ENCODE peak calls at places on chromosome 19, in six cellular contexts. X, O, C, T, A and P are unnamed samples.

GRCh38 chr19:50460161-50460765 is 16.0 kb upstream of the EMC10 start:
- DNase-seq in T (no peak), C (no peak), A (no peak), O (no peak), X (no peak), P (no peak)

GRCh38 chr19:38869160-38869835 is 8.8 kb downstream of the RINL start:
- DNase-seq in O (peak; percentile 39), A (no peak), T (no peak), X (no peak), C (no peak), P (no peak)

GRCh38 chr19:17965370-17966114 is 1.4 kb upstream of the KCNN1 start:
- DNase-seq in O (no peak), T (no peak), X (no peak), C (no peak), A (no peak), P (no peak)

GRCh38 chr19:5332501-5332900 is 8.1 kb downstream of the PTPRS start:
- DNase-seq in A (no peak), C (no peak), O (no peak), X (no peak), T (no peak), P (no peak)

GRCh38 chr19:4889034-4889825 is 13.5 kb downstream of the ARRDC5 start:
- DNase-seq in C (no peak), T (no peak), O (no peak), A (no peak), X (no peak), P (no peak)

GRCh38 chr19:38635483-38636399 is 11.7 kb upstream of the ACTN4 start:
- DNase-seq in A (no peak), T (no peak), X (no peak), C (no peak), O (no peak), P (no peak)

GRCh38 chr19:48551437-48552302 is at the start of gene SULT2B1:
- DNase-seq in T (no peak), A (no peak), O (no peak), X (no peak), C (no peak), P (no peak)

GRCh38 chr19:19230505-19230904 is 18.7 kb downstream of the NCAN start:
- DNase-seq in C (no peak), A (no peak), T (no peak), O (no peak), X (no peak), P (no peak)

GRCh38 chr19:8506402-8506957 is 4.0 kb upstream of the PRAM1 start:
- DNase-seq in A (no peak), C (no peak), T (no peak), O (peak; percentile 48), X (peak; percentile 59), P (no peak)

GRCh38 chr19:50668416-50669318 is 19.4 kb downstream of the C19orf81 start:
- DNase-seq in C (no peak), A (no peak), O (no peak), X (no peak), T (no peak), P (no peak)

GRCh38 chr19:7565332-7565731 is 29.8 kb downstream of the PNPLA6 start:
- DNase-seq in O (no peak), A (no peak), T (no peak), C (no peak), X (no peak), P (no peak)

GRCh38 chr19:53332484-53332883 is 1.1 kb upstream of the ZNF845 start:
- DNase-seq in O (peak; percentile 21), X (no peak), C (no peak), T (no peak), A (no peak), P (no peak)

GRCh38 chr19:5889288-5889971 is 14.2 kb downstream of the NDUFA11 start:
- DNase-seq in X (no peak), C (no peak), O (no peak), A (no peak), T (no peak), P (no peak)

GRCh38 chr19:18856385-18857126 is 24.8 kb downstream of the UPF1 start:
- DNase-seq in X (no peak), T (no peak), O (peak; percentile 44), C (no peak), A (no peak), P (no peak)

GRCh38 chr19:57583521-57584416 is at the start of gene ZIK1:
- DNase-seq in T (peak; percentile 96), A (peak; percentile 84), O (peak; percentile 95), X (peak; percentile 94), C (peak; percentile 69), P (peak; percentile 85)

GRCh38 chr19:29735821-29736220 is 20.8 kb upstream of the C19orf12 start:
- DNase-seq in T (no peak), O (no peak), C (no peak), X (no peak), A (no peak), P (no peak)

GRCh38 chr19:48970923-48971395 is 5.8 kb downstream of the FTL start:
- DNase-seq in C (peak; percentile 69), A (peak; percentile 83), X (peak; percentile 83), T (peak; percentile 79), O (peak; percentile 91), P (peak; percentile 76)

GRCh38 chr19:32224371-32225244 is 120.8 kb upstream of the ZNF507 start:
- DNase-seq in C (peak; percentile 34), O (peak; percentile 69), T (peak; percentile 37), A (peak; percentile 70), X (peak; percentile 53), P (no peak)

GRCh38 chr19:15464394-15465385 is at the start of gene RASAL3:
- DNase-seq in A (no peak), C (no peak), O (no peak), T (no peak), X (no peak), P (no peak)

GRCh38 chr19:40395956-40396355 is 6.0 kb upstream of the HIPK4 start:
- DNase-seq in O (no peak), X (no peak), T (no peak), A (no peak), C (no peak), P (no peak)

GRCh38 chr19:10299545-10300458 is 9.8 kb downstream of the ZGLP1 start:
- DNase-seq in A (no peak), X (no peak), T (no peak), O (no peak), C (no peak), P (no peak)

GRCh38 chr19:39438270-39438934 is 2.7 kb upstream of the RPS16 start:
- DNase-seq in X (no peak), A (no peak), O (no peak), C (no peak), T (no peak), P (no peak)

GRCh38 chr19:16620018-16620417 is 8.0 kb downstream of the MED26 start:
- DNase-seq in T (no peak), C (no peak), A (no peak), O (no peak), X (no peak), P (no peak)
- TF ChIP-seq CTCF in T (no peak), C (no peak), A (no peak), O (no peak), X (no peak), P (no peak)

GRCh38 chr19:2255982-2256685 is at the start of gene JSRP1:
- DNase-seq in C (no peak), A (no peak), T (no peak), O (peak; percentile 20), X (no peak), P (no peak)

GRCh38 chr19:2252481-2253105 is 3.5 kb downstream of the AMH start:
- DNase-seq in C (no peak), T (no peak), X (no peak), O (peak; percentile 39), A (no peak), P (no peak)

GRCh38 chr19:2255112-2255845 is 938 bp downstream of the JSRP1 start:
- DNase-seq in O (peak; percentile 12), X (no peak), T (no peak), C (no peak), A (no peak), P (no peak)

GRCh38 chr19:2253106-2254051 is 2.8 kb downstream of the JSRP1 start:
- DNase-seq in T (no peak), C (no peak), O (peak; percentile 72), A (no peak), X (no peak), P (no peak)

DNA sequence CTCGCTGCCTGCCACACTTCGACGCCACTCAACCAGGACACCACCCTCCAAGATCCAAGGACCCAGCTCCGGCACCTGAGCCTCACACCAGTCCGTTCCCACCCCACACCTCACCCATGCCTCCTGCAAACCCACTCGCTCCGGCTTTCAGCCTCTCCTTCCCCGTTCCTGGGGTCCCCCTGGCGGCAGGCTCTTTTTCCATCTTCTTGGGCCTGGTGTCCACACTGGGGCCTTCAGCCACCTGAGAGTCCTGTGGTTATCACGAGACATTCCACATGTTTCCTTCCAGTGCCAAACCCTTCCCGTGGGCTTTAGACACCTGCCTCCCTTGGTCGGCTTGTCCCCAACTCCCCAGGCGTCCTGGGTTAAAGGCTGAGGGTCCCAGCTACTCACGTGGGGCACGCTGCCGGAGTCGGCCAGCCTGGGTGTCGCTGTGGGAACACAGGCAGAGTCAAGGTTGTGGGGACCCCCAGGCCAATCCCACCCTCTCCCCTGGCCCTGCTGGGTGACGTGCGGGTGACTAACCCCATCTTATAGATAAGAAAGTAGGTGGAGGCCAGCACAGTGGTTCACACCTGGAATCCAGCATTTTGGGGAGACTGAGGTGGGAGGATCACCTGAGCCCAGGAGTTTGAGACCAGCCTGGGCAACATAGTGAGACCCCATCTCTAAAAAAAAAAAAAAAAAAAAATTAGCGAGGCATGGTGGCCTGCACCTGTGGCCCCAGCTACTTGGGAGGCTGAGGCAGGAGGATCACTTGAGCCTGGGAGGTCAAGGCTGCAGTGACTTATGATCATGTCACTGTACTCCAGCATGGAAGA is 2.0 kb downstream of the JSRP1 start:
- DNase-seq in X (no peak), T (no peak), A (no peak), O (peak; percentile 86), C (no peak), P (no peak)
- TF ChIP-seq CTCF in X (peak; percentile 11), T (peak; percentile 25), A (peak; percentile 12), O (peak; percentile 46), C (no peak), P (no peak)

GRCh38 chr19:34480971-34481821 is at the start of gene WTIP:
- DNase-seq in X (peak; percentile 58), A (peak; percentile 81), C (peak; percentile 58), O (peak; percentile 87), T (peak; percentile 86), P (no peak)
- TF ChIP-seq CTCF in X (no peak), A (no peak), C (no peak), O (no peak), T (no peak), P (no peak)

DNA sequence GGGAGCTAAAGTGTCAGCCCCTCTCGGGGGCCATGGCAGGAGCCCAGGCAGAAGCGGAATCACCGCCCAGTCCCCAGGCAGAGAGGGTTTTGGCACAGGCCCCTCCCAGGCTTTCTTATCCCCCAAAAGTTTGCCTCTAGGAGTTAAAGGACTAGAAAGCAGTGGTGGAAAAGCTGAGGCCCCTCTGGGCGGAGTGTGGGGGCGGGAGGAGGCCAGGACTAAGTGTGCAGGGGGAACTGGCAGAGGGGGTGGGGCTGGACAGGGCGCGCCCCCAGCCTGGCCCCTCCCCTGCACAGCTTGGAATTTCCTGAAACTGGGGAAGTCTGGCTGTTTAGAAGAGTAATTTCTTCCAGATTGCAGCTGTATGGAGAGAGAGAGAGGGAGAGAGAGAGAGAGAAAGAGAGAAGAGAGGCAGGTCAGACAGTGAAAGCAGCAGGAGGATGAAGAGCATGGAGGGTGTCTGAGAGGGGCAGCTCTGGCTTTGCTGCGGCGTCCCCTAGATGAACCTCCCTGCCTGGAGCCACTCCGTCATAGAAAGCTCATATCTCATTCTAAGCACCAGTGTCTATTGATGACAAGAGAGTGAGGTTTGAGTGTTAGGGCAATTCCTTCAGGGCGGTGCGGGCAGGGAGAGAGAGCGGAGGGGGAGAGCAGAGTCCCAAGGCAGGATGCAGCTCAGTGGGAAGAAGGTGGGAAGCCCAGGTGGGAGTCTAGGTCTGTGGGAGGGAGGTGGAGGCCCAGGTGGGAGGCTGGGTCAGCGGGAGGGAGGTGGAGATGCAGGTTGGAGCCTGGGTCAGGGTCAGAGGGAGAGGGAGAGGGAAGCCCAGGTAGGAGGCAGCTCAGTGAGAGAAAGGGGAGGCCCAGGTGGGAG is at the start of gene CDC42EP5:
- DNase-seq in A (peak; percentile 84), O (no peak), T (peak; percentile 87), C (peak; percentile 62), X (peak; percentile 58), P (no peak)
- TF ChIP-seq CTCF in A (no peak), O (no peak), T (no peak), C (no peak), X (no peak), P (no peak)